ENCODE peak calls at places on chromosomes 2 and 18, in five cellular contexts. U is fibroblast of pulmonary artery, F is foreskin fibroblast, C is fibroblast of mammary gland, T is GM10248. L is an unnamed sample.

GRCh38 chr2:97931118-97931850 is 64.5 kb downstream of the TMEM131 start:
- DNase-seq in U (no peak), F (no peak), T (peak; percentile 22), C (no peak), L (no peak)

GRCh38 chr18:37577051-37577611 is 11.5 kb upstream of the CELF4 start:
- DNase-seq in F (no peak), T (no peak), C (no peak), U (peak; percentile 64), L (no peak)

GRCh38 chr2:226531061-226531460 is 268.6 kb downstream of the IRS1 start:
- DNase-seq in C (no peak), T (no peak), U (no peak), F (peak; percentile 58), L (no peak)

GRCh38 chr18:55381277-55381676 is 206.7 kb downstream of the TCF4 start:
- DNase-seq in C (peak; percentile 88), U (peak; percentile 52), T (no peak), F (peak; percentile 89), L (no peak)

GRCh38 chr18:11994708-11995444 is 13.6 kb downstream of the IMPA2 start:
- DNase-seq in T (no peak), F (peak; percentile 45), U (no peak), C (peak; percentile 50), L (no peak)

GRCh38 chr18:37574113-37574512 is 8.5 kb upstream of the CELF4 start:
- DNase-seq in T (no peak), U (peak; percentile 22), F (no peak), C (peak; percentile 5), L (no peak)

GRCh38 chr2:82650038-82650437 is 1809.0 kb downstream of the SUCLG1 start:
- DNase-seq in T (no peak), C (no peak), U (peak; percentile 38), F (peak; percentile 10), L (no peak)

GRCh38 chr2:204012081-204012653 is 75.6 kb downstream of the ICOS start:
- DNase-seq in T (no peak), U (no peak), C (peak; percentile 1), F (peak; percentile 12), L (no peak)

GRCh38 chr2:124283090-124283489 is 258.0 kb downstream of the CNTNAP5 start:
- DNase-seq in C (peak; percentile 42), T (no peak), U (peak; percentile 64), F (peak; percentile 43), L (no peak)

GRCh38 chr2:160581448-160581847 is 87.8 kb upstream of the RBMS1 start:
- DNase-seq in T (no peak), F (no peak), C (no peak), U (no peak), L (no peak)

GRCh38 chr2:117785740-117786139 is 28.8 kb upstream of the DDX18 start:
- DNase-seq in T (peak; percentile 32), C (peak; percentile 47), F (peak; percentile 64), U (peak; percentile 58), L (peak; percentile 34)

GRCh38 chr2:52000156-52000855 is 968.4 kb upstream of the NRXN1 start:
- DNase-seq in T (no peak), F (peak; percentile 73), C (peak; percentile 78), U (no peak), L (no peak)

GRCh38 chr18:79405781-79406575 is 10.2 kb downstream of the NFATC1 start:
- DNase-seq in F (no peak), C (no peak), U (no peak), T (peak; percentile 90), L (peak; percentile 93)

GRCh38 chr2:12552092-12552491 is 164.6 kb upstream of the TRIB2 start:
- DNase-seq in U (no peak), C (no peak), F (no peak), T (no peak), L (peak; percentile 22)

GRCh38 chr2:218127929-218128455 is 2.2 kb downstream of the CXCR2 start:
- DNase-seq in F (no peak), T (no peak), U (no peak), C (no peak), L (no peak)

GRCh38 chr2:235195921-235196320 is 244.1 kb downstream of the SH3BP4 start:
- DNase-seq in F (no peak), U (no peak), C (no peak), T (no peak), L (no peak)

DNA sequence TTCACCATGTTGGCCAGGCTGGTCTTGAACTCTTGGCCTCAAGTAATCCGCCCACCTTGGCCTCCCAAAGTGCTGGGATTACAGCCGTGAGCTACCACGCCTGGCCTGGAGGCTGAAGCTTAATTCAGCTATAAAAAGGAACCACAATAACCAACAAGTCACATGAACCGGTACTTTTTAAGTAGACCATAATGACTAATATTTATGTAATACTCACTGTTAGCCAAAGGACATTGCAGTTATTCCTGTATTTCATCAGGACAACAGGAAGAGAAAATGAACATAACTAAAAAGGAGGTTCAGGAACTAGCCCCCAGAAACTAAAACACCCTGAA is 49.0 kb upstream of the TMEM87B start:
- DNase-seq in F (peak; percentile 73), C (peak; percentile 86), U (peak; percentile 58), T (no peak), L (no peak)
- TF ChIP-seq CTCF in F (no peak), C (no peak), U (no peak), T (no peak), L (no peak)

DNA sequence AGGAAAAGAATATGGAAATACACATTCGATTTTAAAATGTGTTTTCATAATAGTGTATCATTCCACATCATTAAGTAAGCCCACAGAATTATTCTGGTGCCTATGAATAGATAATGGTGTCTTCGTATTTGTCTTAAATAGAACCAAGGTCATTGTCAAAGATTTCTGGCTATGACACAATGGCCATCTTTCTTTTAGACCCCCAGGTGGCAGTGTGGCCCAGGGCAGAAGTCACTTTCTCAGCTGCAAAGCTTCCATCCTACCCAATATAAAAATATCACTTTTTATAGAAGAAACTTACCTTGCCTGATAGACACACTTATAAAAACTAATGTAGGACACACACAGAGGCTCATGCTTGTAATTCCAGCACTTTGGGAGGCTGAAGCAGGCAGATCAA is 57.5 kb downstream of the ZRANB3 start:
- DNase-seq in F (peak; percentile 40), C (peak; percentile 17), T (peak; percentile 42), U (peak; percentile 52), L (peak; percentile 47)
- TF ChIP-seq CTCF in F (peak; percentile 55), C (peak; percentile 41), T (peak; percentile 46), U (peak; percentile 64), L (peak; percentile 42)

GRCh38 chr2:47653909-47654789 is 128.8 kb upstream of the MSH6 start:
- DNase-seq in F (no peak), T (no peak), C (peak; percentile 10), U (peak; percentile 62), L (no peak)
- TF ChIP-seq CTCF in F (peak; percentile 6), T (peak; percentile 34), C (peak; percentile 32), U (peak; percentile 55), L (no peak)

GRCh38 chr2:59899692-59900091 is 653.8 kb downstream of the BCL11A start:
- DNase-seq in U (no peak), T (no peak), F (no peak), C (no peak), L (no peak)
- TF ChIP-seq CTCF in U (no peak), T (no peak), F (no peak), C (no peak), L (no peak)

DNA sequence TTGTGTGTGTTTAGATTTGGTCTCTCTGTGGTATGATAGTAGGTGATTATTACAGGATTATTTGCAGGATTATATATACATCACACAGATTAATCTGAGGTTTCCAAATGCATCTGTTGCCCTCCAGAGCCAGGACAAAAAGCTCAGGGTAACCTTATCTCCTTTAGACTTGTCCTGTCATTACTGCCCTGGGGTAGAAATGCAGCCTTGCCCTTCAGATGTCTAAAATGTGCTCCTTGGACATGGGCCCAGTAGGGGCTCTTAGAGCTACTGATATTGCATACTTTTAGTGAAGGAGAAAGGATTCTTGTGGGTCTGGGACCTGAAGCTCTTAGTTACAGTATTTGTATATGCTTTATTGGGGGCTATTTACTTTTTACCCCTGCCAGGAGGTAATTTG is 56.2 kb downstream of the PRKRA start:
- DNase-seq in C (no peak), F (no peak), T (no peak), U (no peak), L (no peak)
- TF ChIP-seq CTCF in C (no peak), F (no peak), T (no peak), U (no peak), L (no peak)

GRCh38 chr18:58402247-58402646 is 226.6 kb downstream of the ALPK2 start:
- DNase-seq in U (no peak), T (no peak), F (peak; percentile 72), C (no peak), L (no peak)
- TF ChIP-seq CTCF in U (no peak), T (no peak), F (no peak), C (no peak), L (no peak)

GRCh38 chr2:86563650-86564061 is 413 bp upstream of the CHMP3 start:
- DNase-seq in T (no peak), F (no peak), C (no peak), U (no peak), L (no peak)

GRCh38 chr2:86562485-86562890 is 755 bp downstream of the CHMP3 start:
- DNase-seq in F (no peak), C (no peak), U (no peak), T (no peak), L (no peak)

GRCh38 chr2:86566158-86566827 is 3.0 kb upstream of the CHMP3 start:
- DNase-seq in T (no peak), F (peak; percentile 13), C (peak; percentile 17), U (no peak), L (no peak)

GRCh38 chr2:86566828-86567205 is 3.6 kb upstream of the CHMP3 start:
- DNase-seq in T (no peak), U (no peak), F (no peak), C (no peak), L (no peak)

DNA sequence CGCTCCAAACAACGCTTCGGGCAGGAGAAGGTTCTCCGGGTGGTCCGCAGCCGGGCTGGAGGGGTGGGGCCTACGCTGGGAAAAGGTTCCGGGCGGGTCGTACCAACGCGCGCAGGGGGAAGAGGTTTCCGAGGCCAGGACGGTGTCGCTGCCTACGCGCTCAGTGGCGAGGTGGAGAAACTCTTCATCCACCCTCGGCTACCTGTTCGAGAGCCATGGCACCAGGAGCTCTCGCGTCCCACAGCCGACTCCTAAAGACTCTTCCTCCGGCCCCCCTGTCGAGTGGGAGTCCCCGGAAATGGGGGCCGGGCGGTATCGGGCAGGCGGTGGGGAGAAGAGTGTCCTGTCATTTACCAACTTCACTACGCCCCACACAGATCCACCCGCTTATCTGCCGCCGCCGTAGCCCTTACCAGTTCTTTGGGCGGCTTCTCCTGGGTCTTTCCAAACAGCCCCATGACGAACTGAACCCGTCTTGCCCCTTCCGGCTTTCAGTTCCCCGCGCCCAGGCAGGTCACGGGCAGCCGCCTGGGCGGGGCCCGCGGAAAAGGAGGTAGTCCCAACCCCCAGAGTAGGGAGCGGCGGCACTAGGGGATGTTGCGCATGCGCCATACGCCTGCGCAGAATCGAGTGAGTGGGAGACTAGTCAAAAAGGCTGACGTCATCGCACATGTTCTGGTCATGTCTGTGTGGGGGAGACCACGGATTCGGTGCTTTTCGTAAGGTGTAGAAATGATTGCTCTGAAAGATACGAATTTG is at the start of gene CHMP3:
- DNase-seq in F (peak; percentile 99), C (peak; percentile 97), U (peak; percentile 98), T (peak; percentile 98), L (peak; percentile 97)
- TF ChIP-seq CTCF in F (no peak), C (no peak), U (no peak), T (no peak), L (no peak)

L was measured in GM13976.